ENCODE peak calls at places on chromosomes 13 and 19, in five cellular contexts. U is lung, F is cardiac fibroblast, L is fibroblast of villous mesenchyme, N is IMR-90. C is an unnamed sample.

GRCh38 chr13:44415815-44416214 is 42.2 kb downstream of the SERP2 start:
- DNase-seq in U (no peak), F (no peak), L (no peak), N (no peak), C (no peak)

GRCh38 chr19:29909545-29909944 is 32.5 kb upstream of the URI1 start:
- DNase-seq in U (no peak), F (no peak), L (no peak), N (no peak), C (no peak)

GRCh38 chr19:47549341-47549768 is 23.6 kb downstream of the ZNF541 start:
- DNase-seq in U (peak), F (no peak), L (no peak), N (no peak), C (no peak)

GRCh38 chr19:2799273-2800020 is 14.1 kb downstream of the THOP1 start:
- DNase-seq in U (no peak), F (no peak), L (no peak), N (no peak), C (no peak)

GRCh38 chr13:74695021-74695800 is 561.0 kb upstream of the KLF12 start:
- DNase-seq in U (no peak), F (no peak), L (peak), N (no peak), C (peak)

GRCh38 chr13:99955747-99956472 is 15.7 kb downstream of the ZIC5 start:
- DNase-seq in U (no peak), F (peak), L (no peak), N (peak), C (peak)

GRCh38 chr19:32843716-32844245 is 25.8 kb downstream of the SLC7A9 start:
- DNase-seq in U (no peak), F (no peak), L (no peak), N (no peak), C (no peak)

GRCh38 chr19:51366999-51367564 is 894 bp upstream of the ETFB start:
- DNase-seq in U (peak), F (no peak), L (no peak), N (no peak), C (peak)

GRCh38 chr13:44884076-44884729 is 105.1 kb downstream of the NUFIP1 start:
- DNase-seq in U (no peak), F (peak), L (peak), N (peak), C (peak)

DNA sequence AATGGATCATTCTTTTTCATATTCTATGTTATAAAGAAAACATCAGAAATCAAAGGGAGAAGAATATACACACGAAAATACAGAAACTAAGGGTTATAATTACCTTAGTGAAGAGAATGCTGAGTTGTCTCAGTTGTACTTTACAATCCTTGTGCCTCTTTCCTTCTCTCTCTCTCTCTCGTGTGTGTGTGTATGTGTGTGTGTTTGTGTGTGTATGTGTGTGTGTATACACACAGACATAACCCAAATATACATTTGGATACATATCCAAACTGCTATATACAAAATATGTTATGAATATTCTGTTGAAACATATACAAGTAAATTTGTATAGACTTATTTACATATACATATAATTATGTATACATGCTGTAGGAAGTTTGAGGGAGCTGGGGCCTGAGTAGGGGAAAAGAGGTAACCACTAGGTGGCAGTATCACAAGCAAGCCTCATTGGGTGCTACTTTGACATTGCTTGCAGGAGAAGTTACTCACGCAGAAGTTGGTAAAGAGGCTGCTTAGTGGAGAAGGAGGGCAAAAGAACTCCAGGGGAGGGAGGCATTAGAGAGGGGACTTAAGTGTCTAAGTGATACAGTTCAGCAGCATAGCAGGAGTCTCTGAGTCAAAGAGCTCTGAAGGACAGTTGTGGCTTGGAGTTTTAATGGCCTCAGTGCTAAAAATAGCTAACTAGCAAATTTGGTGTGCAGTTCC is 465.1 kb upstream of the PCDH20 start:
- DNase-seq in U (no peak), F (peak), L (no peak), N (peak), C (peak)
- TF ChIP-seq CTCF in U (no peak), F (peak), L (no peak), N (peak), C (peak)

GRCh38 chr19:41863209-41863931 is 3.3 kb downstream of the RPS19 start:
- DNase-seq in U (no peak), F (no peak), L (no peak), N (no peak), C (no peak)
- H3K4me3 ChIP-seq in U (no peak), F (no peak), L (no peak), N (no peak), C (no peak)

GRCh38 chr13:51635137-51635878 is 51.0 kb downstream of the WDFY2 start:
- DNase-seq in U (no peak), F (no peak), L (no peak), N (no peak), C (no peak)
- TF ChIP-seq CTCF in U (no peak), F (no peak), L (no peak), N (no peak), C (no peak)

GRCh38 chr19:8336072-8336569 is 6.9 kb downstream of the KANK3 start:
- DNase-seq in U (no peak), F (no peak), L (no peak), N (no peak), C (no peak)
- H3K4me3 ChIP-seq in U (no peak), F (no peak), L (no peak), N (no peak), C (no peak)

DNA sequence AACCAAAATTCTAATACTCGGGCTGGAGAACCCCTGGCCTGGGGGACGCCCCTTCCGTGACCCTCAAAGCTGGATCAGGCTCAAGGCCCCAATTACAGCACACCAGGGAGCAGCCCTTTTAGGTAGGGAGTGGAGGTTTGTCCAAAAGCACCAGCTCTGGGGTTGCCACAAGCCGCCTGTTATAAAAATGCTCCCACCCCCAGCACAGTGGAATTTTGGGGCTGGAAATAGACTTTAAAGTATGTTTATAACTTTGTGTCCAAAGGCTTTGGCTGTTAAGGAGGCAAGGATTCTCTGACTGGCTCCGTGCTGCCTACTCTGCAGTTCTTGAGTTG is 564 bp upstream of the GMIP start:
- DNase-seq in U (no peak), F (no peak), L (no peak), N (no peak), C (no peak)
- TF ChIP-seq CTCF in U (no peak), F (no peak), L (no peak), N (no peak), C (no peak)